ENCODE peak calls at places on chromosomes 4 and X, in six cellular contexts. S is AG10803, R is brain microvascular endothelial cell, J is OCI-LY7, L is tibial artery, H is fibroblast of pulmonary artery. Q is an unnamed sample.

GRCh38 chr4:33080262-33080661 is 2360.1 kb downstream of the PCDH7 start:
- DNase-seq in L (no peak), R (no peak), J (no peak), H (peak), S (peak), Q (no peak)

GRCh38 chr4:4421356-4421755 is 34.5 kb downstream of the NSG1 start:
- DNase-seq in R (no peak), J (no peak), L (no peak), S (no peak), H (no peak), Q (no peak)

GRCh38 chr4:139265654-139266053 is 14.4 kb downstream of the MGARP start:
- DNase-seq in L (no peak), S (no peak), R (no peak), J (no peak), H (no peak), Q (no peak)

GRCh38 chrX:33273521-33273920 is 62.2 kb upstream of the DMD start:
- DNase-seq in L (no peak), S (no peak), J (no peak), H (no peak), R (no peak), Q (no peak)

GRCh38 chrX:13756381-13756780 is 21.8 kb downstream of the OFD1 start:
- DNase-seq in S (no peak), H (no peak), J (no peak), L (no peak), R (no peak), Q (no peak)

GRCh38 chr4:7197910-7198309 is 5.6 kb downstream of the SORCS2 start:
- DNase-seq in R (no peak), S (no peak), L (peak), J (no peak), H (no peak), Q (no peak)

GRCh38 chr4:94595880-94596483 is 144.2 kb downstream of the PDLIM5 start:
- DNase-seq in S (peak), J (peak), R (no peak), L (no peak), H (peak), Q (peak)

GRCh38 chr4:179989975-179990374 is 2253.2 kb upstream of the TENM3 start:
- DNase-seq in H (no peak), S (no peak), R (no peak), L (no peak), J (peak), Q (no peak)

GRCh38 chr4:99587302-99587701 is 12.7 kb downstream of the MTTP start:
- DNase-seq in L (no peak), J (no peak), S (no peak), H (no peak), R (no peak), Q (no peak)

GRCh38 chrX:21802054-21802660 is 37.3 kb upstream of the MBTPS2 start:
- DNase-seq in S (no peak), L (no peak), J (no peak), R (no peak), H (no peak), Q (no peak)

DNA sequence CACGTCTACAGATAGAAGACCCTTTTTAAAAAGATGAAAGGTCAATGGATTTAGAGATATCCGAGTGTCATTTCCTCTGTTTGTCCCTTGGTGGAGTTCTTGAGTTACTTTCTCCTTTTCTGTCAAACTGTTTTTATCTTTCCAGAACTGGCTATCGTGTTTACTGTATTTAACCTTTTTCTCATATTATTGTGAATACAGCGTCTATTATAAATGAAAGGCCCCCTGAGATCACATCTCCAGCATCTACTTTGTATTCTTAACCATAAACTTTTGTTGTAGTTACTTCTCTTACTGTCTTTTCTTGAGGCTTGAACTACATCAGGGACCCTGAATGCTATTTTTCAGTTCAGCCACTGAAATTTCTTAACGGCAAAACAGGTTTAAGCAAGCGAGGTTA is 4.0 kb upstream of the PCDH7 start:
- DNase-seq in H (peak), R (no peak), S (no peak), J (no peak), L (no peak), Q (peak)
- TF ChIP-seq CTCF in H (peak), R (peak), S (peak), J (peak), L (peak), Q (peak)

GRCh38 chr4:98546910-98547544 is 111.4 kb downstream of the TSPAN5 start:
- DNase-seq in J (no peak), R (peak), S (peak), L (peak), H (peak), Q (peak)
- H3K4me3 ChIP-seq in J (no peak), R (no peak), S (peak), L (peak), H (peak), Q (peak)

DNA sequence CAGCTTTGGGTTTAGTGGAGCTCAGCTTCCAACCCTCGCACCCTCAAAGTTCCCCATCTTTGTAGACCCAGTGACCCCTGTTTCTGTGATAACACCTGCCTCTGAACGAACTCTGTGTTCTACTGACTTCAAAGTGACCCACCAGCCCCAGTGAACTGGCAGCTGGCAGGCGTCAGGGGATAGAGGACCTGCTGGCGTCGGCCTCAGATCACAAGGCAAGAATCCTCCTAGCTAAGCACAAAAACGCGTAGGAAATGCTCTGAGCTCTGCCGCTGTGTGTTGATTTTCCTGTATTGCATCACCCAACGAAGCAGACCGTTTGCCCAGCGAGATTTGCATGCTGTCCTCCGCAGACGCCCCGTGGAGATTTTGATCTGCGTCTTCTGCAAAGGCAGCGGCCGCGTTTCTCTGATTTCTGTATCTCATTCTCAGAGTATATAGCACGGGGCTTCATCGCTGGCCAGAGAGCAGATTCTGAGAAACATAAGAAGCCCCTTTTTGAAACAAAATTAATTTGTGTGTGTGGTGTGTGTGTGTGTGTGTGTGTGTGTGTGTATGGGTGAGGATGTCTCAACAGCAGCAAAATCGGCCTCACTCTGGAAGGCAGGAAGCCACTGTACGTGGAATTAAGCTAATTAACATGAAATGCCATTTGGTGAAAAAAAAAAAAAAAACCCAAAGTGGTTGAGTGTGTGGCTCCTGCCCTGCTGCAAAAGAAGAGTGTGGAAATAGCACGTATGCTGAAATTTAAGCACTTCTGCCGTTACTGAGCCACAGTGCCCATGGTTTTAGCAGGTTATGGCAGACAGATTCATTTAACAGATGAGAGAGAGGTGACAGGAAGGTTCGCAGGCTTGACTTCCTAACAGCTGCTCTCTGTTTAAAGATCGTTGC is 29.2 kb upstream of the ASMTL start:
- DNase-seq in S (peak), H (peak), J (peak), L (peak), R (peak), Q (peak)
- TF ChIP-seq CTCF in S (no peak), H (no peak), J (no peak), L (no peak), R (no peak), Q (no peak)

GRCh38 chr4:96486563-96486962 is 646.7 kb downstream of the PDHA2 start:
- DNase-seq in H (no peak), S (no peak), L (no peak), J (no peak), R (no peak), Q (no peak)
- H3K4me3 ChIP-seq in H (no peak), S (no peak), L (no peak), J (no peak), R (no peak), Q (no peak)

GRCh38 chr4:46889410-46889809 is 19.6 kb downstream of the COX7B2 start:
- DNase-seq in H (no peak), R (no peak), J (no peak), L (no peak), S (no peak), Q (no peak)

GRCh38 chr4:46886711-46887110 is 22.3 kb downstream of the COX7B2 start:
- DNase-seq in J (no peak), S (no peak), L (no peak), R (peak), H (peak), Q (peak)
- TF ChIP-seq CTCF in J (peak), S (no peak), L (peak), R (peak), H (peak), Q (no peak)

GRCh38 chr4:137794779-137795178 is 262.5 kb upstream of the PCDH18 start:
- DNase-seq in S (peak), H (no peak), J (no peak), L (no peak), R (no peak), Q (no peak)
- H3K4me3 ChIP-seq in S (peak), H (no peak), J (no peak), L (peak), R (no peak), Q (no peak)

DNA sequence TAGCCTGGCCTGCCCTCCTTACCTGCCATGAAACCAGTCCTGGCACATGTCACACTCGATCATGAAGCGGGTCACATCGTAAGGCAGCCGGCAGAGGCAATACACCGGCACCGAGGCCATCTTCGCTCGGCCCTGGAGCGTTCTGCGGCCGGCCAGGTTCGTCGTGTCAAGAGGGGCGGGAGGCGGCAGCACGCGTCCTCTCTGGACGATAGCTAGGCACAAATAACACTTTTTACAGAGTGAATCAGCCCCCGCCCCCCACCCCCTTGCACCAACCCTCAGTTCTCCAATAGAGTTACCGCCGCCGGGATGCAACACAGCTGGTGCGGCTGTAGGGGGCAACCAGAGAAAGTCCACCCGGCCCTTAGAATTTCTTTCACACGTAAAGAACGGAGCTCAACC is 1.7 kb downstream of the PHF8 start:
- DNase-seq in H (peak), R (peak), J (peak), L (peak), S (peak), Q (peak)
- TF ChIP-seq CTCF in H (peak), R (peak), J (peak), L (peak), S (peak), Q (peak)

GRCh38 chr4:152106781-152107321 is 346.0 kb upstream of the GATB start:
- DNase-seq in S (no peak), H (no peak), J (no peak), R (no peak), L (no peak), Q (no peak)

GRCh38 chr4:152104286-152104685 is 343.5 kb upstream of the GATB start:
- DNase-seq in R (no peak), L (no peak), J (no peak), H (no peak), S (no peak), Q (no peak)

GRCh38 chr4:152107736-152108500 is 347.1 kb upstream of the GATB start:
- DNase-seq in R (no peak), H (no peak), J (no peak), L (no peak), S (no peak), Q (no peak)

GRCh38 chr4:152104846-152105462 is 344.1 kb upstream of the GATB start:
- DNase-seq in L (no peak), S (no peak), R (no peak), J (no peak), H (no peak), Q (no peak)

GRCh38 chr4:152106113-152106763 is 345.4 kb upstream of the GATB start:
- DNase-seq in H (peak), J (no peak), R (peak), S (peak), L (peak), Q (peak)
- H3K4me3 ChIP-seq in H (no peak), J (no peak), R (no peak), S (no peak), L (no peak), Q (no peak)

GRCh38 chr4:110970642-110971041 is 347.8 kb upstream of the PITX2 start:
- DNase-seq in J (peak), L (no peak), R (peak), H (peak), S (peak), Q (peak)
- TF ChIP-seq CTCF in J (peak), L (no peak), R (peak), H (peak), S (peak), Q (peak)

Q was measured in fibroblast of villous mesenchyme.